ENCODE peak calls at places on chromosomes 16 and 17, in five cellular contexts. F is GM10248, M is progenitor cell of endocrine pancreas, P is cardiac fibroblast, B is left lung. J is an unnamed sample.

GRCh38 chr17:50155115-50155819 is 4.8 kb upstream of the PPP1R9B start:
- DNase-seq in F (no peak), M (no peak), P (peak), B (no peak), J (no peak)

GRCh38 chr16:55475919-55476318 is 3.1 kb upstream of the MMP2 start:
- DNase-seq in F (no peak), M (no peak), P (peak), B (no peak), J (no peak)

GRCh38 chr17:78961571-78961970 is 18.2 kb downstream of the LGALS3BP start:
- DNase-seq in F (no peak), M (no peak), P (no peak), B (no peak), J (no peak)

GRCh38 chr16:30786115-30786935 is 680 bp downstream of the ZNF629 start:
- DNase-seq in F (no peak), M (peak), P (peak), B (no peak), J (no peak)

GRCh38 chr17:7673239-7673638 is 14.1 kb downstream of the TP53 start:
- DNase-seq in F (no peak), M (no peak), P (no peak), B (no peak), J (no peak)

GRCh38 chr17:20089795-20090547 is 80.8 kb downstream of the SPECC1 start:
- DNase-seq in F (peak), M (no peak), P (no peak), B (no peak), J (no peak)

GRCh38 chr17:14297161-14297851 is 3.6 kb upstream of the HS3ST3B1 start:
- DNase-seq in F (no peak), M (peak), P (peak), B (no peak), J (no peak)

GRCh38 chr17:32281011-32281451 is 15.4 kb downstream of the RHBDL3 start:
- DNase-seq in F (no peak), M (no peak), P (no peak), B (no peak), J (no peak)

GRCh38 chr17:27559506-27559931 is 71.5 kb upstream of the LGALS9 start:
- DNase-seq in F (no peak), M (no peak), P (peak), B (no peak), J (no peak)

GRCh38 chr16:19294156-19294649 is 8.7 kb downstream of the CLEC19A start:
- DNase-seq in F (peak), M (no peak), P (peak), B (peak), J (peak)

GRCh38 chr17:74199306-74200092 is 4.0 kb upstream of the RPL38 start:
- DNase-seq in F (peak), M (peak), P (peak), B (peak), J (no peak)

GRCh38 chr17:44214230-44214494 is 5.3 kb downstream of the UBTF start:
- DNase-seq in F (no peak), M (no peak), P (no peak), B (no peak), J (no peak)

GRCh38 chr16:83913234-83913633 is 14.3 kb downstream of the MLYCD start:
- DNase-seq in F (no peak), M (no peak), P (peak), B (no peak), J (no peak)

GRCh38 chr16:66247516-66248089 is 118.9 kb upstream of the CDH5 start:
- DNase-seq in F (no peak), M (no peak), P (peak), B (no peak), J (no peak)

GRCh38 chr16:85395913-85396878 is 216.9 kb upstream of the GSE1 start:
- DNase-seq in F (no peak), M (no peak), P (peak), B (peak), J (peak)

GRCh38 chr17:68302666-68303065 is 11.4 kb downstream of the ARSG start:
- DNase-seq in F (no peak), M (no peak), P (no peak), B (no peak), J (no peak)

GRCh38 chr16:1494129-1494640 is 1.0 kb downstream of the TELO2 start:
- DNase-seq in F (no peak), M (no peak), P (peak), B (no peak), J (no peak)

GRCh38 chr17:79129523-79129922 is 54.9 kb downstream of the ENGASE start:
- DNase-seq in F (no peak), M (no peak), P (no peak), B (no peak), J (no peak)

GRCh38 chr17:59963738-59964454 is 644 bp downstream of the RNFT1 start:
- DNase-seq in F (peak), M (no peak), P (peak), B (peak), J (peak)

GRCh38 chr17:63039899-63040602 is 74.0 kb downstream of the TANC2 start:
- DNase-seq in F (no peak), M (no peak), P (peak), B (no peak), J (no peak)

GRCh38 chr16:72637306-72637705 is 410.6 kb downstream of the ZFHX3 start:
- DNase-seq in F (no peak), M (no peak), P (peak), B (no peak), J (no peak)

GRCh38 chr17:40886090-40886489 is 1.0 kb upstream of the KRT20 start:
- DNase-seq in F (no peak), M (no peak), P (no peak), B (no peak), J (no peak)

GRCh38 chr17:44279586-44280344 is 11.8 kb upstream of the SLC4A1 start:
- DNase-seq in F (peak), M (no peak), P (peak), B (peak), J (peak)

GRCh38 chr17:50280068-50280467 is 5.8 kb downstream of the TMEM92 start:
- DNase-seq in F (no peak), M (no peak), P (no peak), B (no peak), J (no peak)

GRCh38 chr16:60989592-60989991 is 1046.6 kb downstream of the CDH8 start:
- DNase-seq in F (no peak), M (no peak), P (no peak), B (no peak), J (no peak)

GRCh38 chr17:42248351-42249179 is 27.6 kb downstream of the STAT5B start:
- DNase-seq in F (peak), M (no peak), P (peak), B (peak), J (peak)
- TF ChIP-seq CTCF in F (peak), M (no peak), P (no peak), B (no peak), J (no peak)

GRCh38 chr16:68363847-68364600 is 53.2 kb downstream of the PRMT7 start:
- DNase-seq in F (no peak), M (no peak), P (no peak), B (no peak), J (no peak)
- TF ChIP-seq CTCF in F (no peak), M (no peak), P (no peak), B (no peak), J (no peak)

DNA sequence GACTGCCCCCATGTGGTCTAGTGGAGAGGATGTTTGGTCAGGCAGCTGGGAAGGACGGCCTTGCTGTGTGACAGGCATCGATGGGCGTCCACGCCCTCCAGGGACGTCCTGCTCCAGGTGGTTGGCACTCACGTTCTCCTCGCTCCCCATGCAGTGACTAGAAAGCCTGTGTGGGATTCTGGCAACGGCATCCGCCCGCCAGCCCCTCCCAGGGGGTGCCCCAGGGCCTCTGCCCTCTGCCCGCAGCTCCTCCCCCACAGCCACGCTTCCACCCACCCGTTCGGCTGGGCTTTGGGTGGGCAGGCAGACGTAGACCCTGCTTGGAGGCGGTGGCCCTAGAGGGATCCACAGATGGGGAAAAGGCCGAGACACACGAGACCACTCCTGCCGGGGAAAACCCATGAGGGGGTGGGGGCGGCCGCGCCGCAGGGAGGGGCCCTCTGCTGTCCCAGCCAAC is 4.7 kb upstream of the IL17C start:
- DNase-seq in F (peak), M (no peak), P (no peak), B (no peak), J (no peak)
- TF ChIP-seq CTCF in F (peak), M (no peak), P (peak), B (no peak), J (peak)

GRCh38 chr16:8865145-8865882 is 3.5 kb downstream of the CARHSP1 start:
- DNase-seq in F (no peak), M (no peak), P (no peak), B (no peak), J (no peak)

GRCh38 chr16:8861563-8862308 is 7.1 kb downstream of the CARHSP1 start:
- DNase-seq in F (no peak), M (no peak), P (no peak), B (no peak), J (no peak)

GRCh38 chr16:8862309-8863130 is 6.3 kb downstream of the CARHSP1 start:
- DNase-seq in F (no peak), M (no peak), P (no peak), B (no peak), J (no peak)

GRCh38 chr16:8864480-8864879 is 4.3 kb downstream of the CARHSP1 start:
- DNase-seq in F (no peak), M (no peak), P (no peak), B (no peak), J (no peak)

DNA sequence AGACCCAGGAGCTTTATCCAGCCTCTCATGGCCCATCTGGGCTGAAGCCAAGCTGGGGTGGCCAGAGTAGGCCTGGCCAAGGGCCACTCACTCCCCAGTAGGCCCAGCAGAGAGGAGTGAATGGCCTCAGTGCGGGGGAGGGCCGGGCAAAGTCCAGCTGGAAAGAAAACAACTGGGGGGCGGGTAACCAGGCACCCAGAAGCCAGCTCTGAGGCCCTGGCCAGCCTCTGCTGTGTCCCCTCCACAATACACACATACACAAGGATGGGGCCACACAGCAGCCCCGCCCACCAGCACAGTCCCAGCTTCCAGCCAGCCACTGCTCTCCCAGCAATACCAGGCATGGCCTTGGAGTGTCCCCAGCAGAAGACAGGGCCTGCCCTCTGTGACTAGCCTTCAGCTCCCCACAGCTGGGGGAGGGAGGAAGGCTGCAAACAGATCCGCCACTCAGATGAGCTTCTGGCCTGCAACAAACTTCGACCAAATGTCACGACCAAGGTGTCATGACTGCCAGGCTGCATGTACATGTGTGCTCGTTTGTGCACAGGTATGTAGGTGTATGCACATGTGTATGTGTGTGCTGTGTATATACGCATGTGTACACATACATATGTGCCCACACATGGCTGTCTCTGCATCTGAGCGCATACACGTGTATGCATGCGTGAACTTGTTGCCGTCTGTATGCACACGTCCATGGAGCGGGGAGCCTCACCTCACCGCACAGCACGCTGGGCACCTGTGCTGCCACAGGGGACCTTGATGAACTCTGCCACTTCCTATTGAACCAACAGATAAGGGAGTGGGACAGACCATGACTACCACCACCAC is 5.0 kb downstream of the CARHSP1 start:
- DNase-seq in F (no peak), M (no peak), P (no peak), B (no peak), J (no peak)
- TF ChIP-seq CTCF in F (no peak), M (no peak), P (no peak), B (no peak), J (no peak)

GRCh38 chr17:48261297-48261880 is 153.8 kb downstream of the SNX11 start:
- DNase-seq in F (no peak), M (no peak), P (no peak), B (no peak), J (no peak)
- TF ChIP-seq CTCF in F (peak), M (peak), P (peak), B (no peak), J (peak)

DNA sequence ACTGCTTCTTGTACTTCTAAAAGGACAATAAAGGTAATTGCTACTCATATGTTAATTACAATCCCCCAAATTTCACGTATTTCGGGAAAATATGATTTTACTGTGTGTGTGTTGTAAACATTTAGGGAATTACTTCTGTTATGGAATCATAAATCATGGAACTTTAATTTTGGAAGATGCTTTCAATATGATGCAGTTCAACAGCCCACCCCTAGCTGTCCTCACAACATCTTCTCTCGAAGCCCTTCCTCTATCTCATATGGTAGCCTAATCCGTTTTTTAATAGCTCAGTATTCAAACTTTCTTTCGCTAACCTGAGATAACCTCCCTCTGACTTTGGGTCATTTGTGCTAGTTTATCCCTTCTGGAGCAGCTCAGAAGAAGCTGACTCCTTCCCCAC is 78.4 kb downstream of the ANKFN1 start:
- DNase-seq in F (no peak), M (no peak), P (no peak), B (no peak), J (no peak)
- TF ChIP-seq CTCF in F (no peak), M (no peak), P (no peak), B (no peak), J (no peak)

GRCh38 chr17:81703747-81704654 is 834 bp downstream of the MRPL12 start:
- DNase-seq in F (no peak), M (no peak), P (no peak), B (no peak), J (no peak)

GRCh38 chr17:81700353-81701287 is 2.5 kb upstream of the MRPL12 start:
- DNase-seq in F (no peak), M (no peak), P (no peak), B (no peak), J (no peak)

GRCh38 chr17:81701288-81702071 is 1.7 kb upstream of the MRPL12 start:
- DNase-seq in F (no peak), M (no peak), P (no peak), B (no peak), J (no peak)

GRCh38 chr17:81705518-81706231 is 2.5 kb downstream of the MRPL12 start:
- DNase-seq in F (no peak), M (no peak), P (no peak), B (no peak), J (no peak)

GRCh38 chr17:81702934-81703746 is at the start of gene MRPL12:
- DNase-seq in F (peak), M (peak), P (peak), B (peak), J (peak)
- TF ChIP-seq CTCF in F (no peak), M (peak), P (no peak), B (peak), J (peak)

GRCh38 chr16:75096730-75097129 is 19.9 kb downstream of the LDHD start:
- DNase-seq in F (no peak), M (no peak), P (no peak), B (peak), J (no peak)
- TF ChIP-seq CTCF in F (no peak), M (peak), P (peak), B (peak), J (peak)

DNA sequence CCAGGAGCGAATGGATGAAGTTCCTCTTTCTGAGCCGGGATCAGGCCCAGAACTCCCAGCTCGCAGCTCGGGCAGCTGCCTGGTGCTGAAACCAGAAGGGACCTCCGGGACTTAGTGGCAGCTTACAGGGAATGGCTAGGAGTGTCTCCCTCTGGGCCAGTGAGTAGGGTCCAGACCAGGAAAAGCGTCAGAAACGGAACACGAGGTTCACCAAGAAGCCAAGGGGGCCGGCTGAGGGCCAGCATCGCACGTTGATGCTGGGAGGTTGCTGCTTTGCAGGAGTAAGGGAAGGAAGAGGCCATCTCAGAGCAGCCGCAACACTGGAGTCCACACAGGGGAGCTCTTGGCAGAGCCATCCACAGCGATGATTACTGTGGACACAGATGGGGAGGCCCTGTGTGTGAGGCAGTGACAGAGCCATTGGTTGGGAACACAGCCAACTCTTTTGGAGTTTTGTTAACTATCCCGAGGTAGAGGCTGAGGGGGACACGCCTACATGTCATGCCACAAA is 74.0 kb upstream of the CREBBP start:
- DNase-seq in F (no peak), M (no peak), P (peak), B (no peak), J (no peak)
- TF ChIP-seq CTCF in F (no peak), M (no peak), P (no peak), B (no peak), J (no peak)